ENCODE peak calls at places on chromosomes 2 and 18, in six cellular contexts. B, O, J, D, L and Y are unnamed samples.

GRCh38 chr2:75560022-75560767 is 544 bp downstream of the EVA1A start:
- DNase-seq in B (no peak), O (no peak), J (no peak), D (peak), L (peak), Y (peak)

GRCh38 chr18:5601188-5601624 is 57.4 kb upstream of the EPB41L3 start:
- DNase-seq in B (no peak), O (no peak), J (no peak), D (no peak), L (no peak), Y (peak)

GRCh38 chr2:227877359-227878309 is 6.2 kb downstream of the DAW1 start:
- DNase-seq in B (no peak), O (no peak), J (no peak), D (no peak), L (peak), Y (no peak)

GRCh38 chr2:25215948-25216679 is 47.7 kb upstream of the POMC start:
- DNase-seq in B (peak), O (peak), J (peak), D (peak), L (peak), Y (peak)

GRCh38 chr18:26205318-26205717 is 20.9 kb upstream of the TAF4B start:
- DNase-seq in B (no peak), O (no peak), J (no peak), D (no peak), L (no peak), Y (no peak)

GRCh38 chr2:207662203-207662602 is 37.0 kb upstream of the METTL21A start:
- DNase-seq in B (no peak), O (no peak), J (no peak), D (no peak), L (no peak), Y (no peak)

GRCh38 chr18:24072743-24073142 is 58.2 kb downstream of the TTC39C start:
- DNase-seq in B (no peak), O (no peak), J (no peak), D (no peak), L (no peak), Y (no peak)

GRCh38 chr2:112582314-112582746 is 2.1 kb upstream of the CHCHD5 start:
- DNase-seq in B (peak), O (no peak), J (peak), D (no peak), L (peak), Y (no peak)

GRCh38 chr2:26640331-26640745 is 828 bp downstream of the CIB4 start:
- DNase-seq in B (peak), O (no peak), J (no peak), D (peak), L (peak), Y (peak)

GRCh38 chr2:125004091-125004800 is 979.2 kb downstream of the CNTNAP5 start:
- DNase-seq in B (no peak), O (no peak), J (no peak), D (no peak), L (no peak), Y (no peak)

GRCh38 chr2:239839306-239839705 is 185.8 kb downstream of the NDUFA10 start:
- DNase-seq in B (peak), O (no peak), J (no peak), D (no peak), L (no peak), Y (peak)

GRCh38 chr2:86037141-86037794 is 68.4 kb downstream of the POLR1A start:
- DNase-seq in B (peak), O (peak), J (peak), D (no peak), L (peak), Y (no peak)

GRCh38 chr2:33412920-33413319 is 63.5 kb upstream of the RASGRP3 start:
- DNase-seq in B (no peak), O (no peak), J (peak), D (peak), L (peak), Y (no peak)

GRCh38 chr18:33918571-33918970 is 306.1 kb downstream of the NOL4 start:
- DNase-seq in B (no peak), O (no peak), J (no peak), D (no peak), L (no peak), Y (no peak)

GRCh38 chr2:145797692-145798091 is 1277.8 kb upstream of the ZEB2 start:
- DNase-seq in B (no peak), O (no peak), J (no peak), D (no peak), L (no peak), Y (no peak)

GRCh38 chr2:240556553-240557100 is 1.2 kb downstream of the ANKMY1 start:
- DNase-seq in B (peak), O (peak), J (no peak), D (peak), L (peak), Y (peak)

GRCh38 chr2:150191349-150191748 is 296.1 kb downstream of the RND3 start:
- DNase-seq in B (no peak), O (no peak), J (no peak), D (no peak), L (peak), Y (no peak)

GRCh38 chr18:3513481-3513880 is 63.5 kb downstream of the TGIF1 start:
- DNase-seq in B (no peak), O (no peak), J (no peak), D (no peak), L (peak), Y (no peak)

GRCh38 chr2:12027136-12027535 is 280.7 kb downstream of the LPIN1 start:
- DNase-seq in B (no peak), O (no peak), J (no peak), D (no peak), L (no peak), Y (no peak)

GRCh38 chr2:128605421-128605820 is 286.8 kb upstream of the HS6ST1 start:
- DNase-seq in B (no peak), O (peak), J (no peak), D (no peak), L (no peak), Y (no peak)

GRCh38 chr2:226376516-226377180 is 423.0 kb downstream of the IRS1 start:
- DNase-seq in B (no peak), O (no peak), J (no peak), D (no peak), L (no peak), Y (no peak)

GRCh38 chr2:238162516-238163441 is 4.0 kb downstream of the ERFE start:
- DNase-seq in B (no peak), O (peak), J (no peak), D (peak), L (peak), Y (peak)

GRCh38 chr2:238165288-238165921 is 6.6 kb downstream of the ERFE start:
- DNase-seq in B (no peak), O (peak), J (no peak), D (peak), L (no peak), Y (peak)

GRCh38 chr2:238162171-238162515 is 3.4 kb downstream of the ERFE start:
- DNase-seq in B (no peak), O (peak), J (no peak), D (peak), L (no peak), Y (no peak)

GRCh38 chr2:238164906-238165287 is 6.1 kb downstream of the ERFE start:
- DNase-seq in B (no peak), O (peak), J (peak), D (peak), L (no peak), Y (no peak)

GRCh38 chr2:238163494-238164198 is 4.9 kb downstream of the ERFE start:
- DNase-seq in B (no peak), O (peak), J (no peak), D (peak), L (peak), Y (peak)
- H3K4me3 ChIP-seq in B (no peak), O (no peak), J (no peak), D (peak), L (peak), Y (peak)

DNA sequence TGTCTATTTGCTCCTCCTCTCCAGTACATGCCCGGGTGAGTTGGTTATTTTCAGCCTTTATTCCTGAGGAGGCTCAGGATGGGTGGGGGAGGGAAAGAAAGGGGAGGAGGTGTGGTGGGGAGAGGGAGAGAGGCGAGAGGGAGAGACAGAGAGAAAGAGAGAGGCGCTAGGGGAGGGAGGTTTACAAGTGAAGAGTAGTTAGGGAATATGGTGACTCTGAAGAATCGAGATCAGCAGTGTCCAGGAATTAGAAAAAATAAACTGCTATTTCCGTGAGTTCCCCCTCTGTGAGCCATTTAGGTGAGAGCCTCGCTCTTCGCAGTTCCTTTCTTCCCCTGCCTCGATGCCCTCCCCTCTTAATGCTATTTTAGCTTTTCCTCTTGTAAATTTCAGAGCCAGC is 138.9 kb downstream of the MEIS1 start:
- DNase-seq in B (no peak), O (no peak), J (no peak), D (peak), L (no peak), Y (peak)
- H3K4me3 ChIP-seq in B (no peak), O (no peak), J (peak), D (peak), L (no peak), Y (peak)

GRCh38 chr2:219572237-219573001 is at the start of gene INHA:
- DNase-seq in B (no peak), O (peak), J (no peak), D (peak), L (no peak), Y (peak)
- H3K4me3 ChIP-seq in B (peak), O (peak), J (peak), D (peak), L (peak), Y (peak)

GRCh38 chr18:72543362-72544055 is 633 bp downstream of the CBLN2 start:
- DNase-seq in B (no peak), O (no peak), J (no peak), D (peak), L (peak), Y (peak)
- H3K4me3 ChIP-seq in B (no peak), O (no peak), J (peak), D (peak), L (peak), Y (peak)

GRCh38 chr2:73827660-73828388 is 937 bp upstream of the STAMBP start:
- DNase-seq in B (no peak), O (no peak), J (no peak), D (no peak), L (no peak), Y (no peak)
- H3K4me3 ChIP-seq in B (no peak), O (no peak), J (peak), D (no peak), L (peak), Y (peak)

GRCh38 chr2:183034806-183035205 is 3.5 kb downstream of the NCKAP1 start:
- DNase-seq in B (no peak), O (no peak), J (no peak), D (peak), L (peak), Y (no peak)

GRCh38 chr2:183033951-183034350 is 4.3 kb downstream of the NCKAP1 start:
- DNase-seq in B (no peak), O (no peak), J (no peak), D (no peak), L (no peak), Y (no peak)

GRCh38 chr2:183037281-183037659 is 987 bp downstream of the NCKAP1 start:
- DNase-seq in B (no peak), O (no peak), J (no peak), D (no peak), L (peak), Y (no peak)

GRCh38 chr2:183035954-183036669 is 2.1 kb downstream of the NCKAP1 start:
- DNase-seq in B (no peak), O (no peak), J (no peak), D (no peak), L (no peak), Y (no peak)

GRCh38 chr2:183035298-183035953 is 2.8 kb downstream of the NCKAP1 start:
- DNase-seq in B (no peak), O (no peak), J (no peak), D (no peak), L (peak), Y (no peak)
- H3K4me3 ChIP-seq in B (no peak), O (peak), J (peak), D (no peak), L (peak), Y (peak)

GRCh38 chr18:36185901-36186460 is 1.3 kb upstream of the MOCOS start:
- DNase-seq in B (no peak), O (no peak), J (no peak), D (no peak), L (no peak), Y (no peak)
- H3K4me3 ChIP-seq in B (peak), O (no peak), J (no peak), D (peak), L (peak), Y (no peak)